ENCODE peak calls at places on chromosomes 2 and 18, in four cellular contexts. J is A549, E is breast epithelium, P is uterus. T is an unnamed sample.

GRCh38 chr18:3147935-3148554 is 71.7 kb downstream of the MYOM1 start:
- DNase-seq in E (no peak), P (no peak), J (no peak), T (no peak)

GRCh38 chr2:42105330-42106256 is 57.8 kb downstream of the PKDCC start:
- DNase-seq in E (no peak), P (no peak), J (no peak), T (no peak)

GRCh38 chr2:112768432-112768831 is 4.0 kb upstream of the CKAP2L start:
- DNase-seq in J (peak), P (no peak), E (no peak), T (no peak)

GRCh38 chr2:57848723-57849122 is 197.9 kb upstream of the VRK2 start:
- DNase-seq in E (no peak), P (no peak), J (no peak), T (no peak)

GRCh38 chr2:112869258-112869842 is 32.8 kb upstream of the IL1B start:
- DNase-seq in E (peak), P (peak), J (peak), T (no peak)

GRCh38 chr2:49619804-49620203 is 465.5 kb upstream of the FSHR start:
- DNase-seq in P (no peak), J (peak), E (no peak), T (no peak)

GRCh38 chr2:64525323-64525625 is 1.1 kb downstream of the AFTPH start:
- DNase-seq in P (no peak), E (no peak), J (no peak), T (no peak)

GRCh38 chr2:11814979-11815510 is 68.6 kb downstream of the LPIN1 start:
- DNase-seq in E (no peak), J (no peak), P (no peak), T (peak)

GRCh38 chr2:114534051-114534727 is 91.7 kb downstream of the DPP10 start:
- DNase-seq in P (no peak), E (no peak), J (no peak), T (no peak)

GRCh38 chr18:73511751-73512525 is 635.7 kb downstream of the FBXO15 start:
- DNase-seq in J (no peak), P (no peak), E (no peak), T (no peak)

GRCh38 chr18:55384551-55385275 is 203.3 kb downstream of the TCF4 start:
- DNase-seq in E (no peak), J (peak), P (no peak), T (no peak)

GRCh38 chr18:42141439-42141838 is 186.4 kb downstream of the PIK3C3 start:
- DNase-seq in E (no peak), P (no peak), J (peak), T (no peak)

GRCh38 chr2:39289609-39290008 is 45.8 kb upstream of the CDKL4 start:
- DNase-seq in J (no peak), P (no peak), E (no peak), T (no peak)

GRCh38 chr2:51387235-51387634 is 355.3 kb upstream of the NRXN1 start:
- DNase-seq in E (no peak), J (no peak), P (no peak), T (no peak)

GRCh38 chr2:192969055-192969454 is 774.3 kb upstream of the TMEFF2 start:
- DNase-seq in J (no peak), E (no peak), P (no peak), T (no peak)

GRCh38 chr18:28837100-28837499 is 660.2 kb upstream of the CDH2 start:
- DNase-seq in E (no peak), P (no peak), J (no peak), T (no peak)

GRCh38 chr2:239234826-239235175 is 166.0 kb downstream of the HDAC4 start:
- DNase-seq in P (no peak), E (no peak), J (no peak), T (no peak)

GRCh38 chr2:7508220-7508943 is 591.2 kb downstream of the RNF144A start:
- DNase-seq in J (no peak), P (no peak), E (no peak), T (no peak)

GRCh38 chr2:56271275-56271674 is 87.5 kb downstream of the CCDC85A start:
- DNase-seq in E (no peak), P (no peak), J (no peak), T (no peak)

GRCh38 chr2:239731998-239732665 is 293.0 kb downstream of the NDUFA10 start:
- DNase-seq in J (no peak), P (no peak), E (no peak), T (no peak)

GRCh38 chr2:10385933-10386773 is 62.0 kb downstream of the ODC1 start:
- DNase-seq in E (no peak), J (peak), P (no peak), T (no peak)

GRCh38 chr18:70322928-70323327 is 34.1 kb downstream of the SOCS6 start:
- DNase-seq in J (peak), P (no peak), E (no peak), T (no peak)

GRCh38 chr18:79927597-79928562 is 23.6 kb downstream of the SLC66A2 start:
- DNase-seq in J (no peak), E (peak), P (peak), T (no peak)

GRCh38 chr2:120379916-120380893 is 34.3 kb downstream of the INHBB start:
- DNase-seq in P (no peak), E (no peak), J (no peak), T (no peak)

GRCh38 chr2:143683977-143684376 is 554.8 kb downstream of the ARHGAP15 start:
- DNase-seq in P (no peak), E (no peak), J (no peak), T (no peak)

GRCh38 chr2:760001-760400 is 82.8 kb upstream of the TMEM18 start:
- DNase-seq in J (no peak), P (no peak), E (no peak), T (no peak)

GRCh38 chr2:88230912-88231311 is 60.8 kb downstream of the THNSL2 start:
- DNase-seq in P (no peak), J (no peak), E (no peak), T (no peak)

GRCh38 chr2:44708646-44709000 is 232.9 kb upstream of the SIX3 start:
- DNase-seq in P (no peak), J (no peak), E (no peak), T (no peak)

GRCh38 chr2:64645014-64645418 is 8.7 kb downstream of the SERTAD2 start:
- DNase-seq in E (no peak), J (peak), P (peak), T (no peak)

GRCh38 chr2:47650001-47650535 is 132.9 kb upstream of the MSH6 start:
- DNase-seq in E (no peak), J (no peak), P (no peak), T (no peak)

GRCh38 chr18:60870261-60870966 is 462.8 kb upstream of the CDH20 start:
- DNase-seq in J (no peak), E (no peak), P (no peak), T (no peak)

GRCh38 chr2:240530181-240530580 is 27.6 kb downstream of the ANKMY1 start:
- DNase-seq in P (no peak), J (no peak), E (peak), T (peak)

GRCh38 chr2:41836944-41837343 is 210.9 kb upstream of the PKDCC start:
- DNase-seq in P (no peak), J (peak), E (no peak), T (no peak)

DNA sequence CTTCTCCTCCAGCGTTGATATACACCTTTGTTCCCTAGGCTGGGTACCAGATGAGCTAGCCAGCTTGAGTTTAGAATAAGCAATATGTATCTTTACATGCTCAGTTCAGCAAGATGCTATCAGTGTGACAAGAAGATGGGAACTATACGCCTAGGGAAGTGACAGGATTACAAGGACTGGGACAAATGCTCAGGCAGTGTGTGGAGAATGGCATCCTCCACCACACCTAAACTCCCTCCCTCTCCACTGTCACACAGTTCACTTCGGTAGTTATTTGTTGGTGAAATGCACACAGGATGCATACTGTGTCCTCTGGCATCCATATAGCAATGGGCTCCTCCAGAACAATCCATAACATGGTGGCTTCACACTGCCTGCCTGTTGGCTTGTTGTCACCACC is 7.7 kb downstream of the STAT1 start:
- DNase-seq in E (no peak), P (no peak), J (no peak), T (no peak)
- TF ChIP-seq POLR2A in E (no peak), P (no peak), J (no peak), T (no peak)

GRCh38 chr2:105870062-105870461 is 125.3 kb downstream of the NCK2 start:
- DNase-seq in J (no peak), P (no peak), E (no peak), T (no peak)
- H3K27ac ChIP-seq in J (no peak), P (no peak), E (no peak), T (no peak)

GRCh38 chr2:66428986-66429612 is 5.8 kb upstream of the MEIS1 start:
- DNase-seq in E (no peak), P (no peak), J (peak), T (no peak)
- TF ChIP-seq POLR2A in E (no peak), P (no peak), J (no peak), T (no peak)

GRCh38 chr2:68749345-68749744 is 14.7 kb downstream of the ARHGAP25 start:
- DNase-seq in J (no peak), E (no peak), P (no peak), T (peak)
- H3K27ac ChIP-seq in J (no peak), E (no peak), P (no peak), T (no peak)

DNA sequence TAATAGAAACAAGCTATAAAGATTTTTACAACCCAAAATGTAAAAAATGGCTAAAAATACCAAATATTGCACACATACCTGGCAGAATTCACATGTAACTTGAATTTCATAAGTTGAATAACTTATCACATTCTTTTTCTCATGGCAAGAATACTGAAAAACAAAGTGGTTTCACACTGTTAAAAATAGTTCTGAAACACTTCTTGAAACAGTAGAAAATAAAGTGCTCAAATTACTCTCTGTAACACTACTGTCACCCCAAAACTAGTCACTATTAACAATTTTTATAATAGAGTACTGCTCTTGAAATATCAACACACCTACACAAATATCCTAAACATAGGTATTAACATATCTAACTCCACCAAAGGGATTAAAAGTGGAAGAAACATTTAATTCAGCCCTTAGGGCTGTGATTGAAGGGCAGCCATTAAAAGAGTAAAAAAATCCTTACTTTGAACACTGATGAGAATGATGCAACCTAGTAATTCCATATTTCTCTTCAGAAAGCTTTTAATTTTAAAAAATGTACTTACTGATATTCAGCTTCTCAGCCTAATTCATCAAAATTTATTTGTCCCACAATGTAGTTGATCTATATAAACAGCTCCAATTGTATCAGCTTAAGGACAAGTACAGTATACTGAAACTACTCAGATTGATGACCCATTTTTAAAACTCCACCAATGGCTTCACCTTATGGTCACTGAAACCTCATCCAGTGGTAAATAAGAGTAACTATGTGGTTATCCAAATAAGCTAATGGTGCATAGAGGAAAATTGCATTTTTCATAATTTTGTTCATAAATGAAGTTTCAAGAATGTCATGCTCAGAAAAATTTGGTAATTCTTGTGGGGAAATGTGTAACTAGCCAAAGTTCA is 31.4 kb downstream of the ATF2 start:
- DNase-seq in E (no peak), J (no peak), P (no peak), T (no peak)
- TF ChIP-seq POLR2A in E (no peak), J (no peak), P (no peak), T (no peak)

GRCh38 chr18:47719096-47719780 is 211.2 kb downstream of the SMAD2 start:
- DNase-seq in J (no peak), E (no peak), P (no peak), T (no peak)
- H3K27ac ChIP-seq in J (no peak), E (no peak), P (no peak), T (no peak)

DNA sequence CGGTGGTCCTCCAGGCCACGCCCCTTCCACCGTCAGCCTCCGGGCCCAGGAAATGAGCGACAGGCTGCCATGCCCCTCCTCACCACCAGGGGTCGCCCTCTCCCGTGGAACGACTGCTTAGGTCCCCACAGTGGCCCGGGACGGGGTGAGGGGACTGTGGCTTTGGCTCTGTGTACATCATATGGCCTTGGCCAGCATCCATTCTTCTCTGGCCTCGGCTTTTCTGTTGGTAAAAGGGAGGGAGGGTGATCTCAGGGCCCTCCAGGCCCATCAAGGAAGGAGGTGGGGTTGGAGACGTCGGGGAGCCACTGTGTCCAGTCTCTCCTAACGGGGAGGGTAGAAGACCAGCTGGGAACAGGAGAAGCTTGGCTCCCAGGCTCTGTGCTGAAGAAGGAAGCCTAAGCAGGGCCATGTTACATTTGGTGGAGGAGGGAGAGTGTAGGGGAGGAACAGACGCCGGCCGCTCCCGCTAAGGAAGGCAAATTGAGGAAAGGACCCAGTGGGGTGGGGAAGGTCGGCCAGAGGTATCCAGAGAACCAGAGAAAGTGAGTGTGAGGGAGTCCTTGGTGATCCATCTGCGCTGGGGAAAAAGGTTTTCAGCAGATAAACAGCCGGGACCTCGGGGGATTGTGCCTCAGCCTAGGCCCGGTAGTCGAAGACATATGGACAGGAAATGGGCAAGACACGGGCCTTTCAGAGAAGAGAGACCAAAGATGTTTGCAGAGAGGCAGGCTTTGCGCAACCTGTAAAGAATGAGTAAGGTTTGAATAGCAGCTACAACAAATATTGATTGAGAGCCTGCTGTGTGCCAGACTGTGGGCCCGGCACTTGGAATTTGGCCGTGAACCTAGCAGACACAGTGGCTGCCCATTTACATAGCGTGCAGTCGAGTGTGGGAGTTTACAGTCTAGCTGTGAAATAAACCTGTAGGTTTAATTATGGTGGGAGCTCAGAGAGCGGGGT is 2.5 kb downstream of the SH2D6 start:
- DNase-seq in P (peak), E (peak), J (peak), T (no peak)
- TF ChIP-seq POLR2A in P (no peak), E (no peak), J (no peak), T (no peak)

GRCh38 chr2:69767034-69767433 is 25.1 kb downstream of the ANXA4 start:
- DNase-seq in J (no peak), P (no peak), E (no peak), T (no peak)

GRCh38 chr2:69768217-69768616 is 26.3 kb downstream of the ANXA4 start:
- DNase-seq in J (no peak), E (no peak), P (no peak), T (no peak)

GRCh38 chr2:69770747-69771146 is 28.8 kb downstream of the ANXA4 start:
- DNase-seq in P (no peak), E (no peak), J (no peak), T (no peak)

GRCh38 chr2:69770193-69770702 is 28.3 kb downstream of the ANXA4 start:
- DNase-seq in J (peak), P (no peak), E (no peak), T (no peak)

GRCh38 chr2:69768789-69769188 is 26.9 kb downstream of the ANXA4 start:
- DNase-seq in E (no peak), P (no peak), J (no peak), T (no peak)
- H3K27ac ChIP-seq in E (no peak), P (no peak), J (peak), T (peak)

GRCh38 chr2:69798909-69799526 is 30.4 kb upstream of the GMCL1 start:
- DNase-seq in P (no peak), E (no peak), J (no peak), T (no peak)
- TF ChIP-seq POLR2A in P (no peak), E (no peak), J (no peak), T (no peak)